ENCODE peak calls at places on chromosomes 4 and X, in seven cellular contexts. K is HL-60, I is H9, R is WERI-Rb-1, H is heart right ventricle, B is pancreas, C is tibial artery. T is an unnamed sample. For H3K27me3, the result is how much of the 10 kb centered on the place peaks cover.

GRCh38 chr4:176435891-176436499 is 116.2 kb downstream of the SPCS3 start:
- DNase-seq in R (no peak), C (no peak), I (no peak), B (no peak), H (no peak), K (no peak), T (no peak)

GRCh38 chrX:19836337-19836736 is 51.1 kb downstream of the SH3KBP1 start:
- DNase-seq in K (no peak), I (no peak), C (no peak), R (peak), B (no peak), H (no peak), T (no peak)

GRCh38 chrX:119618439-119618838 is 12.2 kb upstream of the NKRF start:
- DNase-seq in K (no peak), H (no peak), R (no peak), C (peak), I (no peak), B (no peak), T (no peak)

GRCh38 chr4:101158136-101158485 is 189.2 kb downstream of the PPP3CA start:
- DNase-seq in I (no peak), K (no peak), C (no peak), R (no peak), H (no peak), B (no peak), T (no peak)

GRCh38 chrX:72478853-72479252 is 93.8 kb downstream of the HDAC8 start:
- DNase-seq in R (no peak), I (no peak), H (no peak), C (no peak), K (no peak), B (no peak), T (no peak)

GRCh38 chr4:77652237-77652897 is 46.7 kb downstream of the CXCL13 start:
- DNase-seq in I (no peak), B (no peak), H (no peak), R (no peak), K (no peak), C (no peak), T (no peak)

GRCh38 chr4:138329506-138330070 is 87.4 kb upstream of the SLC7A11 start:
- DNase-seq in K (no peak), C (no peak), I (no peak), R (no peak), B (no peak), H (no peak), T (no peak)

GRCh38 chrX:88604433-88605221 is 142.4 kb upstream of the CPXCR1 start:
- DNase-seq in H (no peak), R (no peak), C (no peak), B (no peak), I (no peak), K (no peak), T (no peak)

GRCh38 chr4:13928214-13928613 is 300.7 kb upstream of the BOD1L1 start:
- DNase-seq in B (no peak), C (no peak), R (no peak), H (no peak), I (no peak), K (no peak), T (no peak)

GRCh38 chrX:20514358-20514757 is 247.6 kb upstream of the RPS6KA3 start:
- DNase-seq in B (no peak), H (no peak), I (no peak), R (no peak), C (no peak), K (no peak), T (peak)

GRCh38 chr4:148674891-148675290 is 232.7 kb upstream of the NR3C2 start:
- DNase-seq in R (no peak), B (no peak), I (no peak), C (no peak), H (no peak), K (no peak), T (no peak)

GRCh38 chrX:129697204-129697829 is 41.5 kb upstream of the XPNPEP2 start:
- DNase-seq in B (no peak), H (peak), R (no peak), I (peak), K (no peak), C (no peak), T (no peak)

GRCh38 chrX:48761674-48762471 is at the start of gene GLOD5:
- DNase-seq in I (peak), H (no peak), B (peak), K (no peak), R (peak), C (no peak), T (no peak)

GRCh38 chr4:16897991-16898827 is at the start of gene LDB2:
- DNase-seq in C (peak), K (no peak), B (peak), I (peak), H (peak), R (no peak), T (no peak)

GRCh38 chrX:139932077-139932900 is 564 bp downstream of the ATP11C start:
- DNase-seq in H (peak), C (peak), R (peak), K (no peak), I (no peak), B (peak), T (no peak)

GRCh38 chr4:136651932-136652331 is 880.4 kb downstream of the PCDH18 start:
- DNase-seq in R (no peak), I (no peak), B (no peak), C (no peak), K (no peak), H (no peak), T (no peak)

GRCh38 chr4:117135634-117136354 is 50.4 kb upstream of the TRAM1L1 start:
- DNase-seq in C (no peak), B (no peak), I (no peak), R (no peak), K (no peak), H (no peak), T (no peak)

GRCh38 chrX:48714573-48714972 is 18.0 kb downstream of the SUV39H1 start:
- DNase-seq in B (no peak), C (no peak), R (no peak), K (no peak), H (no peak), I (no peak), T (no peak)

GRCh38 chrX:13077168-13077567 is 32.7 kb upstream of the FAM9C start:
- DNase-seq in K (peak), R (no peak), C (peak), H (no peak), I (no peak), B (no peak), T (no peak)

DNA sequence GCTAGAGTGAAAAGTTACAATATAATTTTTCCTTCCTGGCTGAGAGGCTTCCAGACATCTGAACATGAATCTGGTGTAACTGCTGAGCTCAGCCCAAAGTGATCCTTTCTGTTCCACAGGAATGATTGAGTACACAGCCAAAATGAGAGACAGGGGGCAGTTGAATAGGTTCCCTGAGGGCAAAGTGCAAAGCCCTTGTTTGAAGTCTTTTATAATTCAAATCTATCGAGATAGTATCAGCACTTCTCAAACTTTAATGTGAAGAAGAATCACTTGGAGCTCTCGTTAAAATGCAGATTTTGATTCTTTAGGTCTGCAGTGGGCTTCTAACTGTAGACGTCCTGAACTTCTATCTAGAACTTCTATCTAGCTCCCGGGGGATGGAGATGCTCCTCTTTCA is 54.4 kb upstream of the BMP2K start:
- DNase-seq in R (no peak), H (no peak), C (no peak), B (no peak), K (no peak), I (no peak), T (no peak)
- H3K27ac ChIP-seq in R (no peak), H (no peak), C (no peak), B (no peak), K (no peak), I (no peak), T (no peak)

GRCh38 chr4:182556576-182556975 is 313.4 kb downstream of the TENM3 start:
- DNase-seq in B (no peak), I (no peak), C (no peak), K (no peak), H (no peak), R (no peak), T (no peak)
- TF ChIP-seq CTCF in B (no peak), I (no peak), C (no peak), K (no peak), H (no peak), R (no peak), T (no peak)

GRCh38 chrX:40087574-40088298 is 10.0 kb downstream of the BCOR start:
- DNase-seq in B (no peak), H (no peak), I (no peak), K (no peak), R (no peak), C (no peak), T (no peak)
- H3K27me3 ChIP-seq in B (under half), H (under half), I (under half), K (under half), R (half or more), C (under half), T (under half)

DNA sequence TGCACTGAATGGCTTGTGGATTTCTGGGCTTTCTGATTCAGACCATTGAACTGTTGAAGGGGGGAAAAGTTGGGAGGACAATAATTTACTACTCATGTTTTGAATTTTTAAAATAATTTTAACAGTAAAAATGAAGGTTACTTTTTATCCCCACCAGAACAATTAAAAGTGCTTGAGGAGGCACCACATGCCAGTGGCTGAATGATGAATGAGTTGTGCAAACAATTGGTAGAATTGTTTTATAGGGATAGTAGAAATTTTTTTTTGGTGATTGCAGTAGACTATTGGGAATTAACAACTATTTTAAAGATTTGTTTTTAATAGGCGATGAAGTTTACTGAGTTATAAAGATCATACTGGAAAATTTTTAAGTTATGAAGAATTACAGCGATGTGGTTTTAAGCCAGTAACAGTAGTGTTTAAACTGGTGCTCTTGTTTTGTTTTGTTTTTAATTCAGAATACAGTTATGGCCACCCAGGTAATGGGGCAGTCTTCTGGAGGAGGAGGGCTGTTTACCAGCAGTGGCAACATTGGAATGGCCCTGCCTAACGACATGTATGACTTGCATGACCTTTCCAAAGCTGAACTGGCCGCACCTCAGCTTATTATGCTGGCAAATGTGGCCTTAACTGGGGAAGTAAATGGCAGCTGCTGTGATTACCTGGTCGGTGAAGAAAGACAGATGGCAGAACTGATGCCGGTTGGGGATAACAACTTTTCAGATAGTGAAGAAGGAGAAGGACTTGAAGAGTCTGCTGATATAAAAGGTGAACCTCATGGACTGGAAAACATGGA is 2.7 kb downstream of the REST start:
- DNase-seq in B (no peak), R (no peak), C (no peak), H (no peak), K (no peak), I (no peak), T (no peak)
- H3K27ac ChIP-seq in B (peak), R (no peak), C (no peak), H (no peak), K (peak), I (no peak), T (no peak)

DNA sequence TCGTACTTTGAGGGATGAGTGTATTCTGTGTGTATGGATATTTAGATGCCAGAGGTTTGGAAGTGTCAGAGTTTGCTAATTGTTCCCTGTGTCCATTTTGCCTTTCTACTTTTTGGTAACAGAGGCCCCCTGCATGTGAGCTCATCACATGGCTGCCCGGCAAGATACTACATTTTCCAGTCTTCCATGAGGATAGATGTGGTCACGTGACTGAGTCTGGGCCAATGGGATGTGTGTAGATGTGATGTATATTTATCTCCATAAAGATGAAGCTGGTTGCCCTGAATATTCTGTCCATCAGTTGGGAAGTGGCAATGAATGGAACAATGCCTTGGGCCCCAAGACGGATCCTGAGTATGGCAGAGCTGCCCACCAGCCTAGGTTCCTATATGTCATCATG is 29.0 kb upstream of the SMS start:
- DNase-seq in B (no peak), R (no peak), H (no peak), I (no peak), C (no peak), K (no peak), T (no peak)
- TF ChIP-seq CTCF in B (no peak), R (no peak), H (no peak), I (no peak), C (no peak), K (no peak), T (no peak)

DNA sequence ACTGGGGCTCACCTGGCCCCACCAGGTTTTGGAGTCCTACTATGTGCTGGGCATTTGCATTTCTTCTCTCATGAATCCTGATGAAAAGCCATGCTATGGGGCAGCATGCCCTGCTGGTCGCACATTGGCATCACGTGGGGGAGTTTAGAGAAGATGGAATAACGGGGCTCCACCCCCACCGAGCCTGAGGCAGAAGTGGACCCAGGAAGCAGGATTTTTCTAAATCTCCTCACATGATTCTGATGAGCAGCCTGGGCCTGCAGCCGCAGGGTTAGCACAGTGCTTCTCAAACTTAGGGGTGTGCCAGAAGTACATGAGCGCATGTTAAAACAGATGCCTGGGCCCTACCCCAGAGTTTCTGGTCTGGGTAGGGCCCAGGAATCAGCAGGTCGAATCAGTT is 4.6 kb upstream of the SORCS2 start:
- DNase-seq in I (no peak), R (no peak), C (no peak), B (no peak), H (no peak), K (no peak), T (no peak)
- H3K27me3 ChIP-seq in I (under half), R (under half), C (half or more), B (under half), H (half or more), K (under half), T (under half)

GRCh38 chrX:27222661-27223060 is 240.5 kb downstream of the PPP4R3C start:
- DNase-seq in K (no peak), B (no peak), H (no peak), R (no peak), C (no peak), I (no peak), T (no peak)
- H3K27ac ChIP-seq in K (no peak), B (no peak), H (no peak), R (no peak), C (no peak), I (no peak), T (no peak)

GRCh38 chrX:121301822-121302221 is 254.4 kb downstream of the GLUD2 start:
- DNase-seq in K (no peak), B (no peak), R (no peak), C (no peak), H (no peak), I (no peak), T (no peak)
- TF ChIP-seq CTCF in K (no peak), B (no peak), R (no peak), C (no peak), H (no peak), I (no peak), T (no peak)

DNA sequence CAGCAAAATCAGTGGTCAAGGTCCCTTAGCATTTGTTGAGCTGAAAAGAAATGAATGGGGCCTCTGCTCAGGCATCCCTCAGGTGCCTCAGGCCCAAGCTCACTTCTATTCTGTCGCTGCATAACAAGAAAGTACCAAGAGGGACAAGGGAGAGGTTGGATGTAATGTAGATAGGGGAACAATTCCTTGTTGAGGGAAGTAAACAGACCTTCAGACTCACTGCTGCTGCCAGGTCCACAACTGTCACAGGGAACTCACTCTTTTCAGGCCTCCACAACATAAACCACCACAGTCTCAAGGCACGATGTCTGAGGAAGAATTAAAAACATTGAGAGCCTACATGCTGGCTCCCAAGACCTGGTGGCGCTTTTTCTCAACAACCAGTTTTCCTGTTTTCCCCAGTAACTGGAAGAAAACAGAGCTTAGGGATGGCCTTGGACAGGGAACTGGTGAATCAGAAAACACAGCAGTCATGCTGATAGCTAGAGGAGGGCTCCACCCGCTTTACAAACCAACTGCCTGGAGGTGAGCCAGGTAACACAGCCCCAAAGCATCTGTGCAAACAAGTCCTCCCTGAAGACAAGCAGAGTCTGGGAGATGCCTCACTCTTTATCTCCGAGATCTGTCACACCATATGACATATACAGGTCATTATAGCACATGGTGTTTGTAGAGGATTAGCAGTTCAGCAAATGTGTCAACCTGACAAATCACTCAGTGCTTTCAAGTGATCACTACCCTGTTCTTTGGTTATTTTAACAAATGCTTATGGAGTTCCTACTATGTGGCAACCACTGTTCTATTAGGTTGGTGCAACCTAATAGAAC is 14.3 kb upstream of the AWAT1 start:
- DNase-seq in H (peak), B (no peak), C (peak), I (no peak), K (no peak), R (no peak), T (no peak)
- H3K27me3 ChIP-seq in H (under half), B (under half), C (under half), I (under half), K (under half), R (under half), T (under half)

GRCh38 chrX:39724544-39724943 is 373.2 kb downstream of the BCOR start:
- DNase-seq in C (no peak), H (no peak), R (no peak), B (no peak), I (no peak), K (no peak), T (no peak)

GRCh38 chrX:39718951-39719350 is 378.8 kb downstream of the BCOR start:
- DNase-seq in R (no peak), K (no peak), H (no peak), I (no peak), C (no peak), B (no peak), T (no peak)

GRCh38 chrX:39725114-39725513 is 372.6 kb downstream of the BCOR start:
- DNase-seq in I (no peak), R (no peak), C (no peak), H (no peak), K (no peak), B (no peak), T (no peak)

GRCh38 chrX:39720945-39721344 is 376.8 kb downstream of the BCOR start:
- DNase-seq in K (no peak), B (no peak), I (no peak), H (no peak), R (no peak), C (no peak), T (no peak)

GRCh38 chrX:39721570-39722279 is 376.0 kb downstream of the BCOR start:
- DNase-seq in C (no peak), H (no peak), K (no peak), B (no peak), R (no peak), I (no peak), T (no peak)
- H3K27ac ChIP-seq in C (peak), H (peak), K (no peak), B (no peak), R (no peak), I (no peak), T (peak)

T was measured in thoracic aorta.